ENCODE peak calls at places on chromosomes 1 and 21, in nine cellular contexts. One of them, this sample, is unnamed.
A peak's percentile ranks its signal among the peaks of the same experiment; 100 is the strongest.

GRCh38 chr1:118485757-118486156 is 300.7 kb upstream of the SPAG17 start:
- DNase-seq in KBM-7: no peak
- DNase-seq in pancreas: no peak
- DNase-seq in NCI-H1436: no peak
- DNase-seq in activated naive CD8-positive, alpha-beta T cell treated with anti-CD3 and anti-CD28 coated beads for 36 hours: no peak
- DNase-seq in HuH-7.5: no peak
- DNase-seq in CD8-positive, alpha-beta memory T cell: no peak
- DNase-seq in T-cell: no peak
- DNase-seq in A172: no peak
- DNase-seq in this sample: no peak

GRCh38 chr1:156086256-156086662 is 4.0 kb upstream of the MEX3A start:
- DNase-seq in activated naive CD8-positive, alpha-beta T cell treated with anti-CD3 and anti-CD28 coated beads for 36 hours: no peak
- DNase-seq in KBM-7: no peak
- DNase-seq in A172: peak; percentile 76
- DNase-seq in pancreas: peak; percentile 50
- DNase-seq in HuH-7.5: peak; percentile 65
- DNase-seq in CD8-positive, alpha-beta memory T cell: no peak
- DNase-seq in T-cell: no peak
- DNase-seq in NCI-H1436: no peak
- DNase-seq in this sample: no peak

GRCh38 chr1:228015276-228016180 is 8.7 kb downstream of the WNT3A start:
- DNase-seq in T-cell: no peak
- DNase-seq in CD8-positive, alpha-beta memory T cell: peak; percentile 35
- DNase-seq in NCI-H1436: no peak
- DNase-seq in pancreas: no peak
- DNase-seq in HuH-7.5: no peak
- DNase-seq in A172: peak; percentile 89
- DNase-seq in KBM-7: no peak
- DNase-seq in activated naive CD8-positive, alpha-beta T cell treated with anti-CD3 and anti-CD28 coated beads for 36 hours: no peak
- DNase-seq in this sample: peak; percentile 95

GRCh38 chr1:3267550-3268270 is 186.8 kb upstream of the ARHGEF16 start:
- DNase-seq in A172: no peak
- DNase-seq in activated naive CD8-positive, alpha-beta T cell treated with anti-CD3 and anti-CD28 coated beads for 36 hours: no peak
- DNase-seq in CD8-positive, alpha-beta memory T cell: no peak
- DNase-seq in HuH-7.5: no peak
- DNase-seq in pancreas: no peak
- DNase-seq in NCI-H1436: no peak
- DNase-seq in T-cell: no peak
- DNase-seq in KBM-7: no peak
- DNase-seq in this sample: no peak

GRCh38 chr1:62352387-62352786 is 33.2 kb upstream of the KANK4 start:
- DNase-seq in CD8-positive, alpha-beta memory T cell: no peak
- DNase-seq in HuH-7.5: no peak
- DNase-seq in activated naive CD8-positive, alpha-beta T cell treated with anti-CD3 and anti-CD28 coated beads for 36 hours: no peak
- DNase-seq in A172: no peak
- DNase-seq in T-cell: no peak
- DNase-seq in pancreas: no peak
- DNase-seq in NCI-H1436: no peak
- DNase-seq in KBM-7: no peak
- DNase-seq in this sample: no peak

GRCh38 chr1:54413295-54413694 is 7.1 kb upstream of the SSBP3 start:
- DNase-seq in HuH-7.5: no peak
- DNase-seq in T-cell: peak; percentile 10
- DNase-seq in NCI-H1436: no peak
- DNase-seq in activated naive CD8-positive, alpha-beta T cell treated with anti-CD3 and anti-CD28 coated beads for 36 hours: peak; percentile 36
- DNase-seq in pancreas: peak; percentile 27
- DNase-seq in KBM-7: peak; percentile 55
- DNase-seq in CD8-positive, alpha-beta memory T cell: no peak
- DNase-seq in A172: no peak
- DNase-seq in this sample: no peak

GRCh38 chr1:228460830-228461229 is 26.4 kb upstream of the RNF187 start:
- DNase-seq in T-cell: no peak
- DNase-seq in CD8-positive, alpha-beta memory T cell: no peak
- DNase-seq in pancreas: no peak
- DNase-seq in A172: no peak
- DNase-seq in KBM-7: no peak
- DNase-seq in activated naive CD8-positive, alpha-beta T cell treated with anti-CD3 and anti-CD28 coated beads for 36 hours: no peak
- DNase-seq in HuH-7.5: no peak
- DNase-seq in NCI-H1436: no peak
- DNase-seq in this sample: no peak

GRCh38 chr21:39630191-39630591 is 17.5 kb downstream of the B3GALT5 start:
- DNase-seq in NCI-H1436: no peak
- DNase-seq in A172: peak; percentile 77
- DNase-seq in activated naive CD8-positive, alpha-beta T cell treated with anti-CD3 and anti-CD28 coated beads for 36 hours: no peak
- DNase-seq in pancreas: no peak
- DNase-seq in CD8-positive, alpha-beta memory T cell: no peak
- DNase-seq in HuH-7.5: no peak
- DNase-seq in T-cell: no peak
- DNase-seq in KBM-7: no peak
- DNase-seq in this sample: no peak

GRCh38 chr21:45289655-45290515 is 2.2 kb upstream of the POFUT2 start:
- DNase-seq in HuH-7.5: no peak
- DNase-seq in activated naive CD8-positive, alpha-beta T cell treated with anti-CD3 and anti-CD28 coated beads for 36 hours: no peak
- DNase-seq in pancreas: no peak
- DNase-seq in KBM-7: no peak
- DNase-seq in A172: no peak
- DNase-seq in CD8-positive, alpha-beta memory T cell: no peak
- DNase-seq in T-cell: no peak
- DNase-seq in NCI-H1436: no peak
- DNase-seq in this sample: no peak

GRCh38 chr21:31282095-31282709 is 61.9 kb downstream of the TIAM1 start:
- DNase-seq in activated naive CD8-positive, alpha-beta T cell treated with anti-CD3 and anti-CD28 coated beads for 36 hours: no peak
- DNase-seq in KBM-7: no peak
- DNase-seq in T-cell: no peak
- DNase-seq in pancreas: no peak
- DNase-seq in NCI-H1436: no peak
- DNase-seq in HuH-7.5: no peak
- DNase-seq in A172: peak; percentile 99
- DNase-seq in CD8-positive, alpha-beta memory T cell: no peak
- DNase-seq in this sample: peak; percentile 85

GRCh38 chr1:240517891-240518290 is 94.1 kb downstream of the GREM2 start:
- DNase-seq in HuH-7.5: no peak
- DNase-seq in T-cell: no peak
- DNase-seq in activated naive CD8-positive, alpha-beta T cell treated with anti-CD3 and anti-CD28 coated beads for 36 hours: no peak
- DNase-seq in CD8-positive, alpha-beta memory T cell: no peak
- DNase-seq in KBM-7: no peak
- DNase-seq in pancreas: no peak
- DNase-seq in NCI-H1436: no peak
- DNase-seq in A172: no peak
- DNase-seq in this sample: no peak

GRCh38 chr1:210076620-210077019 is 138.6 kb downstream of the SYT14 start:
- DNase-seq in pancreas: no peak
- DNase-seq in NCI-H1436: no peak
- DNase-seq in HuH-7.5: no peak
- DNase-seq in T-cell: no peak
- DNase-seq in activated naive CD8-positive, alpha-beta T cell treated with anti-CD3 and anti-CD28 coated beads for 36 hours: no peak
- DNase-seq in A172: peak; percentile 48
- DNase-seq in KBM-7: no peak
- DNase-seq in CD8-positive, alpha-beta memory T cell: no peak
- DNase-seq in this sample: no peak

GRCh38 chr1:210364479-210364878 is 35.8 kb downstream of the HHAT start:
- DNase-seq in KBM-7: no peak
- DNase-seq in activated naive CD8-positive, alpha-beta T cell treated with anti-CD3 and anti-CD28 coated beads for 36 hours: no peak
- DNase-seq in CD8-positive, alpha-beta memory T cell: no peak
- DNase-seq in T-cell: no peak
- DNase-seq in pancreas: no peak
- DNase-seq in A172: no peak
- DNase-seq in NCI-H1436: no peak
- DNase-seq in HuH-7.5: no peak
- DNase-seq in this sample: no peak

GRCh38 chr1:36092166-36092797 is 3.6 kb downstream of the ADPRS start:
- DNase-seq in activated naive CD8-positive, alpha-beta T cell treated with anti-CD3 and anti-CD28 coated beads for 36 hours: no peak
- DNase-seq in CD8-positive, alpha-beta memory T cell: no peak
- DNase-seq in HuH-7.5: no peak
- DNase-seq in T-cell: no peak
- DNase-seq in A172: no peak
- DNase-seq in NCI-H1436: no peak
- DNase-seq in pancreas: no peak
- DNase-seq in KBM-7: no peak
- DNase-seq in this sample: no peak

GRCh38 chr1:2258996-2259395 is 30.9 kb downstream of the SKI start:
- DNase-seq in A172: no peak
- DNase-seq in CD8-positive, alpha-beta memory T cell: peak; percentile 68
- DNase-seq in NCI-H1436: no peak
- DNase-seq in pancreas: no peak
- DNase-seq in KBM-7: no peak
- DNase-seq in HuH-7.5: no peak
- DNase-seq in T-cell: peak; percentile 80
- DNase-seq in activated naive CD8-positive, alpha-beta T cell treated with anti-CD3 and anti-CD28 coated beads for 36 hours: peak; percentile 74
- DNase-seq in this sample: no peak

GRCh38 chr1:155207578-155208405 is at the start of gene THBS3:
- DNase-seq in HuH-7.5: peak; percentile 6
- DNase-seq in KBM-7: no peak
- DNase-seq in NCI-H1436: peak; percentile 70
- DNase-seq in CD8-positive, alpha-beta memory T cell: peak; percentile 47
- DNase-seq in activated naive CD8-positive, alpha-beta T cell treated with anti-CD3 and anti-CD28 coated beads for 36 hours: no peak
- DNase-seq in T-cell: no peak
- DNase-seq in pancreas: no peak
- DNase-seq in A172: peak; percentile 48
- DNase-seq in this sample: no peak

GRCh38 chr1:203789966-203790365 is 5.5 kb upstream of the ZBED6 start:
- DNase-seq in NCI-H1436: no peak
- DNase-seq in T-cell: no peak
- DNase-seq in A172: no peak
- DNase-seq in pancreas: no peak
- DNase-seq in HuH-7.5: no peak
- DNase-seq in KBM-7: no peak
- DNase-seq in CD8-positive, alpha-beta memory T cell: no peak
- DNase-seq in activated naive CD8-positive, alpha-beta T cell treated with anti-CD3 and anti-CD28 coated beads for 36 hours: no peak
- DNase-seq in this sample: no peak

GRCh38 chr1:194437135-194437534 is 1250.7 kb upstream of the B3GALT2 start:
- DNase-seq in T-cell: no peak
- DNase-seq in pancreas: no peak
- DNase-seq in activated naive CD8-positive, alpha-beta T cell treated with anti-CD3 and anti-CD28 coated beads for 36 hours: no peak
- DNase-seq in A172: no peak
- DNase-seq in KBM-7: no peak
- DNase-seq in NCI-H1436: no peak
- DNase-seq in CD8-positive, alpha-beta memory T cell: no peak
- DNase-seq in HuH-7.5: no peak
- DNase-seq in this sample: no peak

GRCh38 chr1:25074326-25074725 is 144.2 kb upstream of the RUNX3 start:
- DNase-seq in activated naive CD8-positive, alpha-beta T cell treated with anti-CD3 and anti-CD28 coated beads for 36 hours: no peak
- DNase-seq in A172: no peak
- DNase-seq in T-cell: no peak
- DNase-seq in pancreas: no peak
- DNase-seq in HuH-7.5: no peak
- DNase-seq in CD8-positive, alpha-beta memory T cell: peak; percentile 36
- DNase-seq in KBM-7: no peak
- DNase-seq in NCI-H1436: no peak
- DNase-seq in this sample: no peak

GRCh38 chr1:94672934-94673333 is 131.4 kb upstream of the F3 start:
- DNase-seq in NCI-H1436: no peak
- DNase-seq in HuH-7.5: no peak
- DNase-seq in activated naive CD8-positive, alpha-beta T cell treated with anti-CD3 and anti-CD28 coated beads for 36 hours: no peak
- DNase-seq in pancreas: no peak
- DNase-seq in A172: no peak
- DNase-seq in CD8-positive, alpha-beta memory T cell: no peak
- DNase-seq in KBM-7: no peak
- DNase-seq in T-cell: no peak
- DNase-seq in this sample: no peak